ENCODE peak calls at places on chromosomes 11 and 22, in seven cellular contexts. One of them, this sample, is unnamed.
A peak's percentile ranks its signal among the peaks of the same experiment; 100 is the strongest.

GRCh38 chr11:76800466-76801200 is 17.5 kb downstream of the TSKU start:
- DNase-seq in tibial nerve: peak; percentile 14
- DNase-seq in stomach: no peak
- DNase-seq in GOT3: no peak
- DNase-seq in BE2C: no peak
- DNase-seq in kidney tubule cell: no peak
- DNase-seq in neural crest cell: no peak
- DNase-seq in this sample: no peak

GRCh38 chr22:29751139-29751538 is 15.7 kb downstream of the ZMAT5 start:
- DNase-seq in GOT3: no peak
- DNase-seq in stomach: no peak
- DNase-seq in BE2C: no peak
- DNase-seq in neural crest cell: no peak
- DNase-seq in tibial nerve: no peak
- DNase-seq in kidney tubule cell: no peak
- DNase-seq in this sample: peak; percentile 63

GRCh38 chr11:106091480-106092123 is 14.1 kb downstream of the AASDHPPT start:
- DNase-seq in tibial nerve: no peak
- DNase-seq in neural crest cell: no peak
- DNase-seq in stomach: no peak
- DNase-seq in GOT3: no peak
- DNase-seq in BE2C: no peak
- DNase-seq in kidney tubule cell: peak; percentile 51
- DNase-seq in this sample: peak; percentile 87

GRCh38 chr11:111456086-111456858 is 55.9 kb downstream of the BTG4 start:
- DNase-seq in stomach: no peak
- DNase-seq in BE2C: no peak
- DNase-seq in GOT3: no peak
- DNase-seq in kidney tubule cell: no peak
- DNase-seq in neural crest cell: no peak
- DNase-seq in tibial nerve: no peak
- DNase-seq in this sample: no peak

GRCh38 chr11:44072757-44073658 is 6.9 kb downstream of the ACCS start:
- DNase-seq in GOT3: no peak
- DNase-seq in stomach: no peak
- DNase-seq in BE2C: no peak
- DNase-seq in kidney tubule cell: no peak
- DNase-seq in neural crest cell: no peak
- DNase-seq in tibial nerve: no peak
- DNase-seq in this sample: no peak

GRCh38 chr11:45894555-45895247 is 9.2 kb downstream of the MAPK8IP1 start:
- DNase-seq in neural crest cell: no peak
- DNase-seq in kidney tubule cell: no peak
- DNase-seq in tibial nerve: no peak
- DNase-seq in GOT3: no peak
- DNase-seq in stomach: no peak
- DNase-seq in BE2C: no peak
- DNase-seq in this sample: no peak

GRCh38 chr11:123797065-123797940 is 8.8 kb downstream of the OR6M1 start:
- DNase-seq in kidney tubule cell: no peak
- DNase-seq in tibial nerve: no peak
- DNase-seq in stomach: no peak
- DNase-seq in GOT3: no peak
- DNase-seq in BE2C: no peak
- DNase-seq in neural crest cell: no peak
- DNase-seq in this sample: no peak

GRCh38 chr11:116582621-116583020 is 190.2 kb downstream of the BUD13 start:
- DNase-seq in kidney tubule cell: no peak
- DNase-seq in tibial nerve: no peak
- DNase-seq in stomach: no peak
- DNase-seq in neural crest cell: no peak
- DNase-seq in GOT3: no peak
- DNase-seq in BE2C: no peak
- DNase-seq in this sample: no peak

GRCh38 chr22:43996170-43996980 is 27.7 kb upstream of the PARVB start:
- DNase-seq in neural crest cell: no peak
- DNase-seq in stomach: peak; percentile 59
- DNase-seq in kidney tubule cell: no peak
- DNase-seq in GOT3: no peak
- DNase-seq in tibial nerve: peak; percentile 40
- DNase-seq in BE2C: no peak
- DNase-seq in this sample: no peak

GRCh38 chr11:61307354-61307753 is 12.2 kb upstream of the VWCE start:
- DNase-seq in stomach: no peak
- DNase-seq in neural crest cell: no peak
- DNase-seq in BE2C: no peak
- DNase-seq in kidney tubule cell: no peak
- DNase-seq in GOT3: no peak
- DNase-seq in tibial nerve: no peak
- DNase-seq in this sample: no peak

GRCh38 chr22:43436536-43437267 is 24.9 kb downstream of the MPPED1 start:
- DNase-seq in GOT3: no peak
- DNase-seq in BE2C: no peak
- DNase-seq in tibial nerve: no peak
- DNase-seq in stomach: no peak
- DNase-seq in neural crest cell: no peak
- DNase-seq in kidney tubule cell: no peak
- DNase-seq in this sample: no peak

GRCh38 chr11:112293614-112294013 is 33.0 kb upstream of the PLET1 start:
- DNase-seq in BE2C: no peak
- DNase-seq in kidney tubule cell: no peak
- DNase-seq in tibial nerve: no peak
- DNase-seq in GOT3: no peak
- DNase-seq in neural crest cell: no peak
- DNase-seq in stomach: peak; percentile 55
- DNase-seq in this sample: no peak

GRCh38 chr11:3723014-3723708 is 52.0 kb upstream of the CHRNA10 start:
- DNase-seq in BE2C: no peak
- DNase-seq in kidney tubule cell: peak; percentile 34
- DNase-seq in tibial nerve: peak; percentile 11
- DNase-seq in neural crest cell: no peak
- DNase-seq in GOT3: no peak
- DNase-seq in stomach: no peak
- DNase-seq in this sample: peak; percentile 91

GRCh38 chr11:44548032-44548695 is 17.3 kb upstream of the CD82 start:
- DNase-seq in kidney tubule cell: no peak
- DNase-seq in neural crest cell: no peak
- DNase-seq in stomach: no peak
- DNase-seq in GOT3: no peak
- DNase-seq in BE2C: no peak
- DNase-seq in tibial nerve: no peak
- DNase-seq in this sample: no peak

GRCh38 chr11:106400949-106401545 is 323.6 kb downstream of the AASDHPPT start:
- DNase-seq in neural crest cell: no peak
- DNase-seq in kidney tubule cell: no peak
- DNase-seq in GOT3: no peak
- DNase-seq in stomach: no peak
- DNase-seq in tibial nerve: no peak
- DNase-seq in BE2C: no peak
- DNase-seq in this sample: no peak

GRCh38 chr11:5280582-5281102 is 10.9 kb upstream of the HBE1 start:
- DNase-seq in kidney tubule cell: peak; percentile 99
- DNase-seq in GOT3: no peak
- DNase-seq in tibial nerve: peak; percentile 53
- DNase-seq in stomach: peak; percentile 45
- DNase-seq in BE2C: peak; percentile 11
- DNase-seq in neural crest cell: no peak
- DNase-seq in this sample: peak; percentile 99

GRCh38 chr11:65394125-65394536 is 7.7 kb downstream of the FRMD8 start:
- DNase-seq in neural crest cell: no peak
- DNase-seq in stomach: no peak
- DNase-seq in tibial nerve: no peak
- DNase-seq in GOT3: no peak
- DNase-seq in BE2C: no peak
- DNase-seq in kidney tubule cell: no peak
- DNase-seq in this sample: no peak

GRCh38 chr11:10526974-10527918 is 13.7 kb downstream of the RNF141 start:
- DNase-seq in kidney tubule cell: peak; percentile 70
- DNase-seq in BE2C: no peak
- DNase-seq in stomach: no peak
- DNase-seq in neural crest cell: no peak
- DNase-seq in tibial nerve: no peak
- DNase-seq in GOT3: no peak
- DNase-seq in this sample: peak; percentile 82

GRCh38 chr22:50720301-50720845 is 17.6 kb upstream of the ACR start:
- DNase-seq in neural crest cell: no peak
- DNase-seq in BE2C: no peak
- DNase-seq in GOT3: no peak
- DNase-seq in kidney tubule cell: no peak
- DNase-seq in stomach: no peak
- DNase-seq in tibial nerve: no peak
- DNase-seq in this sample: peak; percentile 43

GRCh38 chr22:24156146-24156914 is 25.0 kb upstream of the SUSD2 start:
- DNase-seq in neural crest cell: no peak
- DNase-seq in BE2C: peak; percentile 66
- DNase-seq in GOT3: no peak
- DNase-seq in tibial nerve: no peak
- DNase-seq in kidney tubule cell: peak; percentile 42
- DNase-seq in stomach: peak; percentile 45
- DNase-seq in this sample: peak; percentile 46